ENCODE peak calls at places on chromosomes 16 and 17, in nine cellular contexts. A is HL-60, K is AG10803, Y is cardiac muscle cell, S is fibroblast of the aortic adventitia, N is cardiac fibroblast, E is mucosa of descending colon, V is psoas muscle, M is heart left ventricle. X is an unnamed sample.

GRCh38 chr16:19488213-19488640 is 33.7 kb downstream of the GDE1 start:
- DNase-seq in E (peak; percentile 82), A (no peak), K (no peak), S (no peak), V (no peak), M (no peak), Y (no peak), N (no peak), X (no peak)

GRCh38 chr16:79114759-79115158 is 485.8 kb downstream of the MAF start:
- DNase-seq in A (no peak), V (no peak), E (no peak), M (no peak), N (no peak), S (no peak), K (no peak), Y (no peak), X (no peak)

GRCh38 chr17:78281249-78281865 is 49.9 kb downstream of the TMEM235 start:
- DNase-seq in S (no peak), M (no peak), K (no peak), Y (no peak), A (no peak), E (no peak), V (no peak), N (no peak), X (no peak)

GRCh38 chr17:13158511-13159240 is 140.8 kb upstream of the ELAC2 start:
- DNase-seq in M (no peak), E (no peak), V (no peak), N (no peak), S (no peak), Y (no peak), A (no peak), K (peak; percentile 23), X (no peak)

GRCh38 chr17:7356072-7356549 is 1.2 kb downstream of the TMEM95 start:
- DNase-seq in S (peak; percentile 66), Y (peak; percentile 78), M (peak; percentile 81), K (peak; percentile 56), N (peak; percentile 73), A (peak; percentile 73), V (peak; percentile 82), E (peak; percentile 90), X (peak; percentile 70)

GRCh38 chr17:80232438-80232837 is 12.2 kb downstream of the SLC26A11 start:
- DNase-seq in N (no peak), V (no peak), Y (no peak), S (no peak), A (no peak), M (no peak), K (no peak), E (no peak), X (no peak)

GRCh38 chr17:34370376-34370996 is 7.5 kb upstream of the CCL1 start:
- DNase-seq in S (no peak), A (no peak), E (no peak), M (no peak), K (no peak), N (no peak), V (no peak), Y (no peak), X (no peak)

GRCh38 chr17:6675426-6675825 is 23.9 kb downstream of the C17orf100 start:
- DNase-seq in S (no peak), A (no peak), V (no peak), E (no peak), Y (no peak), N (no peak), M (no peak), K (no peak), X (no peak)

DNA sequence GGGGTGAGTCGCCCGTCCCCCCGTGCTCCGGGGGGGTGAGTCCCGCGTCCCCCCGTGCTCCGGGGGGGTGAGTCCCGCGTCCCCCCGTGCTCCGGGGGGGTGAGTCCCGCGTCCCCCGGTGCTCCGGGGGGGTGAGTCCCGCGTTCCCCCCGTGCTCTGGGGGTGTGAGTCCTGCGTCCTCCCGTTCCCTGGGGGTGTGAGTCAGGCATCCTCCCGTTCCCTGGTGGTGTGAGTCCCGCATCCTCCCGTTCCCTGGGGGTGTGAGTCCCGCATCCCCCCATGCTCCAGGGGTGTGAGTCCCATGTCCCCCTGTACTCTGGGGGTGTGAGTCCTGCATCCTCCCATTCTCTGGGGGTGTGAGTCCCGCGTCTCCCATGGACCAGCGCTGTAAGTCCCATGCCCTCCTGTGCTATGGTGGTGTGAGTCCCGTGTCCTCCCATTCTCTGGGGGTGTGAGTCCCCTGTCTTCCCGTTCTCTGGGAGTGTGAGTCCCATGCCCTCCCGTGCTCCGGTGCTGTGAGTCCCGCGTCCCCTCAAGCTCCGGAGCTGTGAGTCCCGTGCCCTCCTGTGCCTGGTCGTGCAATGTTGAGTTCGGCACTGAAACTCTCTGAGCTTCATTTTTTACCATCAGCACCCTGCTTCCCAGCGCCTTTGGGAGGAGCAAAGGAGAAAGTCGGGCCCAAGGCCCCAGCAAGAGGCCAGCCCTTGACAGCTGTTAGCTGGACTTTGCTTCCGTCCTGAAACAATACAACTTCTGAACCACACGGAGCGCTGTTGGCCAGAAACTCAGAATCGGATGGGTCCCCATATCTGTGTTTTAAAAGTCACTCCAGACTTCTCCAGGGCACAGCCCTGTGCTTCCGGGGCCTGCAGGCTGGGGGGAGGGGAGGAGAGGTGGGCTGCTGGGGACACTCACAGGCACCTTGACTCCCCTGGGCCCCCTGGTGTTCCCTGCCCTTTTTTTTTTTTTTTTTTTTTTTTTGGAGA is 11.5 kb upstream of the ZC3H18 start:
- DNase-seq in E (peak; percentile 81), V (peak; percentile 79), K (peak; percentile 51), Y (peak; percentile 88), M (peak; percentile 81), S (peak; percentile 70), N (peak; percentile 74), A (peak; percentile 3), X (peak; percentile 64)
- TF ChIP-seq CTCF in E (peak; percentile 31), V (peak; percentile 47), K (peak; percentile 49), Y (peak; percentile 69), M (peak; percentile 30), S (peak; percentile 65), N (peak; percentile 68), A (no peak), X (peak; percentile 55)

DNA sequence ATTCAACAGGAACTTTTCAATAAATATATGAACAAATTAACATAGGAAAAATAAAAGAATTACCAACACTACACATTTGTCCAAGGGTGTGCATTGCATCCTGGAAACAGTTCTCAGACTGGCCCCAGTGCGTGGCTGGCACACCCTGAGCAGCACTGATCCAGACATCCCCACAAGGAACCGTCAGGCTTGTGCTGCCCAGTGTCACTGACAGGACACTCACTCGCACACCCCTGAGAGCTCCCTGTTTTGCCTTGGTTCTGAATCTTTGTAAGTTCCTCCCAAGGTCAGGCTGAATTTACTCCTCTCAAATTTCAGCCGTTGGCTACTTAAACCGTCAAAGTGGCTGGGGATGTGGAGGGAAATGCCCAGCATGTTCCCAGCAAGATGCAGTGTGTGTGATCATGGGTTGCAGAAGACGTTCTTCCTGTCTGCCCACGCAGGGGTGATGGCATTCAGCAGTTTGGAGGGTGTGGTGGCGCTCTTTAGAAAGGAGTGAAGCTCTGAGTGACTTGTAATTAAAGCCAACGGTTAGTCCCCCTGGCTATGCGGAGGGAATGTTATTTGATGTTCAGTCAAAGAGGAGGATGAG is 1.7 kb downstream of the MT2A start:
- DNase-seq in E (peak; percentile 69), M (peak; percentile 53), A (peak; percentile 57), V (peak; percentile 74), Y (peak; percentile 85), N (peak; percentile 98), S (peak; percentile 90), K (peak; percentile 89), X (peak; percentile 93)
- H3K4me3 ChIP-seq in E (no peak overlapping the region), M (no peak overlapping the region), A (no peak overlapping the region), V (peak overlapping the region; percentile 89), Y (no peak overlapping the region), N (peak overlapping the region; percentile 64), S (peak overlapping the region; percentile 76), K (peak overlapping the region; percentile 89), X (peak overlapping the region; percentile 60)

GRCh38 chr16:82262244-82262643 is 92.2 kb upstream of the MPHOSPH6 start:
- DNase-seq in K (no peak), N (no peak), Y (no peak), V (no peak), M (no peak), S (no peak), A (no peak), E (no peak), X (no peak)

GRCh38 chr16:82260212-82260795 is 90.3 kb upstream of the MPHOSPH6 start:
- DNase-seq in K (no peak), V (no peak), M (no peak), S (no peak), N (peak; percentile 5), Y (peak; percentile 4), A (no peak), E (no peak), X (no peak)

GRCh38 chr16:82264781-82265180 is 94.8 kb upstream of the MPHOSPH6 start:
- DNase-seq in K (no peak), S (no peak), A (no peak), N (no peak), V (no peak), Y (no peak), M (no peak), E (no peak), X (no peak)

GRCh38 chr16:82265809-82266208 is 95.8 kb upstream of the MPHOSPH6 start:
- DNase-seq in V (no peak), Y (no peak), S (no peak), E (no peak), K (no peak), N (no peak), M (no peak), A (no peak), X (no peak)

DNA sequence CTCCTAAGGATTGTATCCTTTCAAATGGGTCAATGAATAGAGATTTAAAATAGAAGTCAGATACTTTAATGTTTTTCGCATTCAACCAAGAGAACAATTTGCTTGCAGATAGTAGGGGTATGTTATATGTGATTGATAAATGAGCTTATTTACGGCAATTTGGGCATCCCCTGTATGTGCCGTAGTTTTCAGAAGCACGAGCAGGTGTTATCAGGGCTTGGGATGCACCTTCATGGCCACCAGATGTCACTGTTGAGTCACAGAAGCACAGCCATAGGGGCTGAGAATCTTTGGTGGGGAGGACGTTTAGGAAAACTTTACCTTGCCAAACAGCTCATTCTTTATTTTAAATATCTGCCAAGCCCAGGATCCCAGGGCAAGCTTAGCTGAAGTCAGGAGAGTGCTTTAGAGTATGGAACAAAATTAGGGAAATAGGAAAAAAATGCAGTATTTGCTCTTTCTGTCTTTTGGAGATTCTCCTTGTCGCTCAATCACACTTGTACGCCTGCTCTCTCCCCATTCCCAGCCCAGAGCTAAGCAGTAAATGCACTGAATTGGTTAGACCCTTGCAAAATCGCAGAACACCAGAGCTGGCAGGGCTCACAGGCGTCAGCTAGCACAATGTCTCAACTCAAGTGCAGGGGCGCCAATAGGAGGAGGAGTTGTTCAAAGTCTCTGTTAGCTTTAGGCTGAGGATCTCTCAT is 93.6 kb upstream of the MPHOSPH6 start:
- DNase-seq in V (peak; percentile 20), A (peak; percentile 33), N (peak; percentile 67), K (peak; percentile 40), E (no peak), M (peak; percentile 53), S (peak; percentile 68), Y (peak; percentile 59), X (peak; percentile 53)
- TF ChIP-seq CTCF in V (peak; percentile 97), A (peak; percentile 91), N (peak; percentile 94), K (peak; percentile 99), E (peak; percentile 88), M (peak; percentile 91), S (peak; percentile 96), Y (peak; percentile 92), X (peak; percentile 97)

GRCh38 chr16:74797414-74797813 is 22.8 kb upstream of the FA2H start:
- DNase-seq in K (no peak), S (no peak), Y (no peak), V (no peak), M (no peak), E (no peak), N (no peak), A (no peak), X (no peak)
- H3K4me3 ChIP-seq in K (no peak overlapping the region), S (no peak overlapping the region), Y (no peak overlapping the region), V (no peak overlapping the region), M (no peak overlapping the region), E (no peak overlapping the region), N (no peak overlapping the region), A (no peak overlapping the region), X (no peak overlapping the region)

GRCh38 chr16:67173323-67173722 is 3.0 kb downstream of the NOL3 start:
- DNase-seq in M (no peak), Y (no peak), S (no peak), V (no peak), E (no peak), N (peak; percentile 25), A (no peak), K (no peak), X (no peak)
- TF ChIP-seq CTCF in M (no peak), Y (no peak), S (no peak), V (no peak), E (no peak), N (no peak), A (no peak), K (no peak), X (no peak)

X was measured in fibroblast of villous mesenchyme.